ENCODE peak calls at places on chromosomes 12 and 14, in ten cellular contexts. U, P, C, Z, B, I, S, V, X and M are unnamed samples.

GRCh38 chr12:101697930-101698781 is 716 bp downstream of the CHPT1 start:
- DNase-seq in U (peak; percentile 52), B (peak; percentile 42), V (no peak), C (no peak), Z (peak; percentile 31), X (peak; percentile 61), S (peak; percentile 40), P (no peak), I (peak; percentile 60), M (no peak)

GRCh38 chr14:103388664-103389063 is 3.4 kb downstream of the MARK3 start:
- DNase-seq in S (no peak), Z (no peak), V (no peak), I (no peak), U (no peak), B (no peak), C (no peak), P (no peak), X (no peak), M (no peak)

GRCh38 chr14:90578283-90578985 is 181.6 kb downstream of the CALM1 start:
- DNase-seq in B (no peak), Z (no peak), C (no peak), X (no peak), I (peak; percentile 57), S (no peak), U (no peak), V (no peak), P (no peak), M (no peak)

GRCh38 chr12:29030006-29030405 is 119.1 kb upstream of the FAR2 start:
- DNase-seq in I (no peak), X (peak; percentile 66), Z (no peak), S (peak; percentile 27), V (no peak), P (no peak), B (no peak), C (no peak), U (no peak), M (no peak)

GRCh38 chr12:95177201-95177768 is 40.0 kb downstream of the FGD6 start:
- DNase-seq in U (no peak), Z (no peak), P (no peak), C (no peak), B (no peak), V (no peak), X (no peak), I (no peak), S (no peak), M (no peak)

GRCh38 chr12:55965941-55966407 is at the start of gene PMEL:
- DNase-seq in P (no peak), V (no peak), B (no peak), Z (no peak), S (no peak), U (no peak), X (peak; percentile 36), I (no peak), C (no peak), M (no peak)

GRCh38 chr12:132393245-132393795 is 63.9 kb upstream of the GALNT9 start:
- DNase-seq in C (no peak), I (no peak), V (no peak), B (no peak), S (no peak), Z (no peak), P (no peak), U (no peak), X (peak; percentile 13), M (no peak)

GRCh38 chr12:51907083-51907863 is at the start of gene ACVRL1:
- DNase-seq in C (no peak), U (no peak), X (peak; percentile 51), Z (no peak), S (no peak), P (no peak), I (no peak), B (no peak), V (no peak), M (no peak)

GRCh38 chr14:69680297-69680696 is 68.9 kb downstream of the SUSD6 start:
- DNase-seq in U (no peak), P (no peak), B (no peak), V (no peak), Z (no peak), I (no peak), X (no peak), S (no peak), C (no peak), M (no peak)

GRCh38 chr12:27383429-27384260 is 51.0 kb downstream of the BMAL2 start:
- DNase-seq in X (peak; percentile 90), U (peak; percentile 34), C (peak; percentile 55), Z (peak; percentile 91), I (peak; percentile 57), S (peak; percentile 95), B (peak; percentile 79), P (no peak), V (peak; percentile 72), M (peak; percentile 74)

GRCh38 chr14:49962616-49963015 is 69.7 kb downstream of the ARF6 start:
- DNase-seq in U (peak; percentile 49), P (no peak), X (peak; percentile 57), S (peak; percentile 98), V (no peak), C (no peak), B (peak; percentile 81), Z (no peak), I (no peak), M (peak; percentile 85)

GRCh38 chr12:6180300-6181051 is 19.7 kb upstream of the CD9 start:
- DNase-seq in V (no peak), I (no peak), B (no peak), X (peak; percentile 81), P (no peak), S (peak; percentile 68), U (no peak), C (no peak), Z (peak; percentile 90), M (no peak)

GRCh38 chr14:51525705-51526104 is 126.0 kb upstream of the FRMD6 start:
- DNase-seq in U (no peak), Z (no peak), P (no peak), C (no peak), S (no peak), B (no peak), X (no peak), I (no peak), V (no peak), M (no peak)

GRCh38 chr12:12519599-12519998 is 43.1 kb downstream of the DUSP16 start:
- DNase-seq in Z (no peak), U (no peak), B (no peak), C (no peak), V (no peak), S (no peak), P (no peak), I (no peak), X (no peak), M (peak; percentile 22)

GRCh38 chr14:50312734-50313054 is 570 bp downstream of the DMAC2L start:
- DNase-seq in I (no peak), Z (no peak), B (no peak), V (no peak), X (no peak), P (no peak), C (no peak), U (no peak), S (peak; percentile 63), M (peak; percentile 42)

GRCh38 chr12:12550277-12550676 is 12.4 kb downstream of the DUSP16 start:
- DNase-seq in I (no peak), P (no peak), Z (no peak), B (no peak), U (no peak), V (no peak), X (no peak), C (no peak), S (no peak), M (no peak)

GRCh38 chr14:96001866-96002510 is 37.2 kb upstream of the C14orf132 start:
- DNase-seq in S (no peak), Z (no peak), V (no peak), I (no peak), B (no peak), U (no peak), X (peak; percentile 61), C (no peak), P (no peak), M (no peak)

GRCh38 chr12:30908389-30909087 is 18.0 kb upstream of the TSPAN11 start:
- DNase-seq in C (no peak), S (no peak), P (no peak), I (no peak), V (no peak), X (peak; percentile 86), B (no peak), U (no peak), Z (peak; percentile 52), M (no peak)

GRCh38 chr12:109377139-109377685 is 29.5 kb downstream of the MYO1H start:
- DNase-seq in U (no peak), S (peak; percentile 10), Z (no peak), X (no peak), B (no peak), I (no peak), V (no peak), C (no peak), P (no peak), M (no peak)

GRCh38 chr14:93481758-93482157 is 51.0 kb downstream of the UNC79 start:
- DNase-seq in U (no peak), P (no peak), C (no peak), X (no peak), V (no peak), S (no peak), Z (peak; percentile 1), B (no peak), I (no peak), M (no peak)

GRCh38 chr12:110565919-110566871 is 16.9 kb downstream of the PPTC7 start:
- DNase-seq in S (peak; percentile 95), Z (no peak), V (no peak), U (no peak), P (no peak), B (no peak), I (peak; percentile 62), C (no peak), X (no peak), M (peak; percentile 95)

GRCh38 chr14:55968741-55969140 is 149.5 kb upstream of the PELI2 start:
- DNase-seq in V (no peak), S (no peak), X (no peak), I (no peak), Z (peak; percentile 39), P (no peak), B (no peak), C (no peak), U (no peak), M (no peak)

GRCh38 chr12:52041695-52042123 is 9.5 kb upstream of the NR4A1 start:
- DNase-seq in I (no peak), Z (peak; percentile 65), S (peak; percentile 36), P (no peak), U (no peak), X (peak; percentile 73), B (no peak), C (no peak), V (no peak), M (no peak)

GRCh38 chr14:32121948-32122347 is 44.8 kb downstream of the ARHGAP5 start:
- DNase-seq in C (no peak), Z (no peak), V (no peak), X (peak; percentile 29), B (no peak), I (no peak), P (no peak), S (no peak), U (no peak), M (no peak)